ENCODE peak calls at places on chromosomes 5 and 9, in five cellular contexts. One of them, this sample, is unnamed.

GRCh38 chr5:2686725-2687124 is 64.8 kb downstream of the IRX2 start:
- DNase-seq in anterior cingulate cortex: no peak
- DNase-seq in AG20443: no peak
- DNase-seq in GM12891: no peak
- DNase-seq in smooth muscle cell of the brain vasculature: no peak
- DNase-seq in this sample: no peak

GRCh38 chr5:151664694-151665583 is 21.8 kb downstream of the SPARC start:
- DNase-seq in anterior cingulate cortex: no peak
- DNase-seq in AG20443: no peak
- DNase-seq in GM12891: no peak
- DNase-seq in smooth muscle cell of the brain vasculature: peak; percentile 79
- DNase-seq in this sample: no peak

GRCh38 chr5:3025392-3025791 is 273.9 kb upstream of the IRX2 start:
- DNase-seq in anterior cingulate cortex: no peak
- DNase-seq in AG20443: no peak
- DNase-seq in GM12891: no peak
- DNase-seq in smooth muscle cell of the brain vasculature: no peak
- DNase-seq in this sample: no peak

GRCh38 chr5:136420168-136420916 is 55.0 kb upstream of the TRPC7 start:
- DNase-seq in anterior cingulate cortex: no peak
- DNase-seq in AG20443: no peak
- DNase-seq in GM12891: no peak
- DNase-seq in smooth muscle cell of the brain vasculature: no peak
- DNase-seq in this sample: no peak

GRCh38 chr9:37027582-37028424 is 6.3 kb downstream of the PAX5 start:
- DNase-seq in anterior cingulate cortex: peak; percentile 38
- DNase-seq in AG20443: peak; percentile 94
- DNase-seq in GM12891: peak; percentile 96
- DNase-seq in smooth muscle cell of the brain vasculature: peak; percentile 29
- DNase-seq in this sample: peak; percentile 96

GRCh38 chr5:94872526-94872925 is 254.1 kb downstream of the SLF1 start:
- DNase-seq in anterior cingulate cortex: no peak
- DNase-seq in AG20443: no peak
- DNase-seq in GM12891: no peak
- DNase-seq in smooth muscle cell of the brain vasculature: no peak
- DNase-seq in this sample: no peak

GRCh38 chr9:137199411-137200121 is 975 bp downstream of the TPRN start:
- DNase-seq in anterior cingulate cortex: no peak
- DNase-seq in AG20443: no peak
- DNase-seq in GM12891: no peak
- DNase-seq in smooth muscle cell of the brain vasculature: no peak
- DNase-seq in this sample: no peak

GRCh38 chr5:157100140-157100679 is 8.6 kb downstream of the HAVCR2 start:
- DNase-seq in anterior cingulate cortex: no peak
- DNase-seq in AG20443: peak; percentile 53
- DNase-seq in GM12891: no peak
- DNase-seq in smooth muscle cell of the brain vasculature: no peak
- DNase-seq in this sample: peak; percentile 30

GRCh38 chr9:120689860-120690259 is 24.4 kb downstream of the MEGF9 start:
- DNase-seq in anterior cingulate cortex: no peak
- DNase-seq in AG20443: no peak
- DNase-seq in GM12891: no peak
- DNase-seq in smooth muscle cell of the brain vasculature: peak; percentile 70
- DNase-seq in this sample: no peak

GRCh38 chr5:157479166-157479565 is 19.2 kb downstream of the NIPAL4 start:
- DNase-seq in anterior cingulate cortex: no peak
- DNase-seq in AG20443: no peak
- DNase-seq in GM12891: no peak
- DNase-seq in smooth muscle cell of the brain vasculature: no peak
- DNase-seq in this sample: no peak

GRCh38 chr9:88776717-88777497 is 214.4 kb upstream of the S1PR3 start:
- DNase-seq in anterior cingulate cortex: no peak
- DNase-seq in AG20443: peak; percentile 73
- DNase-seq in GM12891: no peak
- DNase-seq in smooth muscle cell of the brain vasculature: no peak
- DNase-seq in this sample: peak; percentile 51

GRCh38 chr5:72194846-72195245 is 87.6 kb downstream of the MAP1B start:
- DNase-seq in anterior cingulate cortex: no peak
- DNase-seq in AG20443: no peak
- DNase-seq in GM12891: no peak
- DNase-seq in smooth muscle cell of the brain vasculature: no peak
- DNase-seq in this sample: no peak

GRCh38 chr5:61280766-61281427 is 51.2 kb upstream of the ZSWIM6 start:
- DNase-seq in anterior cingulate cortex: no peak
- DNase-seq in AG20443: no peak
- DNase-seq in GM12891: no peak
- DNase-seq in smooth muscle cell of the brain vasculature: no peak
- DNase-seq in this sample: no peak

GRCh38 chr5:108102463-108102862 is 279.4 kb downstream of the FBXL17 start:
- DNase-seq in anterior cingulate cortex: no peak
- DNase-seq in AG20443: no peak
- DNase-seq in GM12891: no peak
- DNase-seq in smooth muscle cell of the brain vasculature: no peak
- DNase-seq in this sample: no peak

GRCh38 chr5:374631-375335 is 53.3 kb downstream of the AHRR start:
- DNase-seq in anterior cingulate cortex: no peak
- DNase-seq in AG20443: no peak
- DNase-seq in GM12891: no peak
- DNase-seq in smooth muscle cell of the brain vasculature: no peak
- DNase-seq in this sample: no peak

GRCh38 chr5:105688227-105688807 is 1982.4 kb downstream of the EFNA5 start:
- DNase-seq in anterior cingulate cortex: no peak
- DNase-seq in AG20443: no peak
- DNase-seq in GM12891: no peak
- DNase-seq in smooth muscle cell of the brain vasculature: no peak
- DNase-seq in this sample: no peak

GRCh38 chr5:16888694-16889124 is 47.4 kb downstream of the MYO10 start:
- DNase-seq in anterior cingulate cortex: no peak
- DNase-seq in AG20443: no peak
- DNase-seq in GM12891: no peak
- DNase-seq in smooth muscle cell of the brain vasculature: no peak
- DNase-seq in this sample: no peak

GRCh38 chr9:95788011-95788410 is 87.5 kb upstream of the ERCC6L2 start:
- DNase-seq in anterior cingulate cortex: no peak
- DNase-seq in AG20443: no peak
- DNase-seq in GM12891: no peak
- DNase-seq in smooth muscle cell of the brain vasculature: no peak
- DNase-seq in this sample: no peak

GRCh38 chr5:31987985-31988710 is 186.0 kb downstream of the GOLPH3 start:
- DNase-seq in anterior cingulate cortex: no peak
- DNase-seq in AG20443: peak; percentile 61
- DNase-seq in GM12891: no peak
- DNase-seq in smooth muscle cell of the brain vasculature: peak; percentile 82
- DNase-seq in this sample: peak; percentile 71

GRCh38 chr5:173735171-173735570 is 118.7 kb upstream of the BOD1 start:
- DNase-seq in anterior cingulate cortex: no peak
- DNase-seq in AG20443: no peak
- DNase-seq in GM12891: no peak
- DNase-seq in smooth muscle cell of the brain vasculature: no peak
- DNase-seq in this sample: no peak

GRCh38 chr5:41485533-41485932 is 24.9 kb downstream of the PLCXD3 start:
- DNase-seq in anterior cingulate cortex: no peak
- DNase-seq in AG20443: no peak
- DNase-seq in GM12891: no peak
- DNase-seq in smooth muscle cell of the brain vasculature: no peak
- DNase-seq in this sample: no peak

GRCh38 chr5:147453901-147454814 is 55.7 kb downstream of the DPYSL3 start:
- DNase-seq in anterior cingulate cortex: peak; percentile 53
- DNase-seq in AG20443: peak; percentile 95
- DNase-seq in GM12891: peak; percentile 83
- DNase-seq in smooth muscle cell of the brain vasculature: peak; percentile 57
- DNase-seq in this sample: peak; percentile 93

GRCh38 chr5:29069104-29069402 is 2030.7 kb upstream of the CDH9 start:
- DNase-seq in anterior cingulate cortex: no peak
- DNase-seq in AG20443: no peak
- DNase-seq in GM12891: no peak
- DNase-seq in smooth muscle cell of the brain vasculature: no peak
- DNase-seq in this sample: no peak

GRCh38 chr5:172564187-172564586 is 76.9 kb upstream of the NEURL1B start:
- DNase-seq in anterior cingulate cortex: no peak
- DNase-seq in AG20443: no peak
- DNase-seq in GM12891: no peak
- DNase-seq in smooth muscle cell of the brain vasculature: no peak
- DNase-seq in this sample: no peak

GRCh38 chr9:126411948-126412284 is 85.3 kb downstream of the MVB12B start:
- DNase-seq in anterior cingulate cortex: no peak
- DNase-seq in AG20443: no peak
- DNase-seq in GM12891: no peak
- DNase-seq in smooth muscle cell of the brain vasculature: no peak
- DNase-seq in this sample: no peak

GRCh38 chr9:35232867-35233544 is 71.2 kb downstream of the UNC13B start:
- DNase-seq in anterior cingulate cortex: no peak
- DNase-seq in AG20443: no peak
- DNase-seq in GM12891: no peak
- DNase-seq in smooth muscle cell of the brain vasculature: no peak
- DNase-seq in this sample: no peak

GRCh38 chr9:134720796-134721195 is 79.2 kb downstream of the COL5A1 start:
- DNase-seq in anterior cingulate cortex: no peak
- DNase-seq in AG20443: no peak
- DNase-seq in GM12891: no peak
- DNase-seq in smooth muscle cell of the brain vasculature: no peak
- DNase-seq in this sample: no peak

GRCh38 chr5:18811616-18812015 is 1176.4 kb downstream of the CDH18 start:
- DNase-seq in anterior cingulate cortex: no peak
- DNase-seq in AG20443: no peak
- DNase-seq in GM12891: no peak
- DNase-seq in smooth muscle cell of the brain vasculature: no peak
- DNase-seq in this sample: no peak

GRCh38 chr9:111916234-111916645 is 19.6 kb downstream of the UGCG start:
- DNase-seq in anterior cingulate cortex: no peak
- DNase-seq in AG20443: no peak
- DNase-seq in GM12891: no peak
- DNase-seq in smooth muscle cell of the brain vasculature: no peak
- DNase-seq in this sample: no peak